ENCODE peak calls at places on chromosomes 7 and 10, in six cellular contexts. X is foreskin fibroblast, P is fibroblast of mammary gland, I is brain microvascular endothelial cell, D is K562, C is fibroblast of the aortic adventitia. S is an unnamed sample.

GRCh38 chr7:93910076-93910994 is 4.0 kb downstream of the GNGT1 start:
- DNase-seq in I (no peak), X (peak), C (peak), D (no peak), P (peak), S (peak)

GRCh38 chr10:90860790-90861189 is 3.0 kb upstream of the HTR7 start:
- DNase-seq in X (no peak), C (no peak), I (no peak), D (no peak), P (no peak), S (no peak)

GRCh38 chr7:132687981-132688383 is 111.7 kb upstream of the PLXNA4 start:
- DNase-seq in X (no peak), I (no peak), C (no peak), P (no peak), D (no peak), S (no peak)

GRCh38 chr10:42645103-42645502 is 6.7 kb upstream of the ZNF33B start:
- DNase-seq in D (peak), C (no peak), P (no peak), I (no peak), X (no peak), S (peak)

GRCh38 chr10:69392481-69393000 is 24.2 kb downstream of the TACR2 start:
- DNase-seq in X (peak), D (peak), C (peak), I (peak), P (peak), S (peak)

GRCh38 chr7:2622869-2623697 is 8.7 kb upstream of the TTYH3 start:
- DNase-seq in P (no peak), C (no peak), X (no peak), I (no peak), D (no peak), S (no peak)

GRCh38 chr10:130333185-130333584 is 197.0 kb downstream of the GLRX3 start:
- DNase-seq in C (no peak), X (no peak), P (no peak), D (no peak), I (no peak), S (no peak)

GRCh38 chr10:79137826-79138225 is 69.1 kb downstream of the ZMIZ1 start:
- DNase-seq in C (no peak), P (peak), I (no peak), X (peak), D (no peak), S (peak)

GRCh38 chr7:101856488-101857357 is 39.3 kb downstream of the CUX1 start:
- DNase-seq in D (peak), X (peak), C (peak), P (peak), I (peak), S (peak)

GRCh38 chr10:58266003-58266825 is 1.5 kb downstream of the IPMK start:
- DNase-seq in I (peak), C (peak), P (peak), D (peak), X (peak), S (peak)

GRCh38 chr10:23556727-23557440 is 118.0 kb downstream of the OTUD1 start:
- DNase-seq in X (peak), P (peak), C (peak), I (peak), D (no peak), S (no peak)

GRCh38 chr10:94320285-94320914 is 42.3 kb downstream of the NOC3L start:
- DNase-seq in X (peak), C (peak), P (peak), I (peak), D (peak), S (peak)

GRCh38 chr10:2882628-2883027 is 184.7 kb upstream of the PFKP start:
- DNase-seq in D (no peak), X (no peak), I (no peak), P (peak), C (no peak), S (no peak)

GRCh38 chr10:124578231-124579002 is 116.8 kb downstream of the LHPP start:
- DNase-seq in I (no peak), C (no peak), P (no peak), D (no peak), X (no peak), S (no peak)

GRCh38 chr10:90222372-90222771 is 521.0 kb downstream of the KIF20B start:
- DNase-seq in I (peak), P (peak), C (peak), X (peak), D (no peak), S (peak)

GRCh38 chr10:514137-514671 is 175.3 kb downstream of the DIP2C start:
- DNase-seq in I (no peak), D (no peak), X (no peak), P (no peak), C (no peak), S (no peak)

GRCh38 chr10:77279207-77279606 is 358.4 kb downstream of the KCNMA1 start:
- DNase-seq in P (peak), C (no peak), I (no peak), X (peak), D (no peak), S (no peak)

GRCh38 chr10:84194424-84195043 is at the start of gene CDHR1:
- DNase-seq in C (no peak), P (no peak), X (peak), D (peak), I (no peak), S (peak)

GRCh38 chr7:130345106-130345505 is 490 bp downstream of the CPA5 start:
- DNase-seq in P (no peak), D (no peak), X (no peak), C (no peak), I (no peak), S (no peak)

GRCh38 chr7:12066561-12066960 is 144.5 kb upstream of the TMEM106B start:
- DNase-seq in D (no peak), X (peak), I (no peak), P (peak), C (no peak), S (no peak)

GRCh38 chr7:30473903-30474302 is 4.7 kb downstream of the NOD1 start:
- DNase-seq in I (no peak), X (no peak), P (no peak), D (no peak), C (no peak), S (no peak)

GRCh38 chr7:90720970-90721768 is 125.0 kb downstream of the CDK14 start:
- DNase-seq in X (peak), P (peak), D (no peak), I (peak), C (peak), S (peak)

DNA sequence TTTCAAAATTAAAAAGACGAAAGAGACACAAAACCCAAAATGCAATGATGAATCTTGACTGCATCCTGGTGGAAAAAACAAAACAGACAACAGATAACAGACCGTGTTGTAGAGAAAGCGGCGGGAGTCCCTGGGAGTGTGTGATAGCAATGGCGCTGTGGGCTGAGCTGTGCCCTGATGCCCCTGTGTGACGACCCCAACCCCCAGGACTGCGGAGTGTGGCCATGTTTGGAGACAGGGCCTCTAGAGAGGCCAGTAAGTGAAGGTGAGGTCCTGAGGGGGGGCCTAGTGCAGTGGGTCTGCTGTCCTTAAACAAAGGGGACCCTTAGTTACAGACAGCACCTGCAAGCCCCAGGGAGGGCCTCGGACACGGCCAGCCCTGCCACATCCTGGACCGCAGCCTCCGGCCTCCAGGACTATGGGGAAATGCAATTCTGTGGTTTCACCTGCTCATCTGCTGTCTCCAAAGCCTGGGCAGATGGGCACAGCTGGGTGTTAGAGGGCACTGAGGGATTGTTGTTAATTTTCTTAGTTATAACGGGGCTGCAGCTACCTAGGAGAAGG is 277.7 kb downstream of the DNAJB6 start:
- DNase-seq in D (no peak), I (no peak), C (no peak), P (no peak), X (no peak), S (no peak)
- H3K4me3 ChIP-seq in D (no peak), I (no peak), C (no peak), P (no peak), X (no peak), S (no peak)

DNA sequence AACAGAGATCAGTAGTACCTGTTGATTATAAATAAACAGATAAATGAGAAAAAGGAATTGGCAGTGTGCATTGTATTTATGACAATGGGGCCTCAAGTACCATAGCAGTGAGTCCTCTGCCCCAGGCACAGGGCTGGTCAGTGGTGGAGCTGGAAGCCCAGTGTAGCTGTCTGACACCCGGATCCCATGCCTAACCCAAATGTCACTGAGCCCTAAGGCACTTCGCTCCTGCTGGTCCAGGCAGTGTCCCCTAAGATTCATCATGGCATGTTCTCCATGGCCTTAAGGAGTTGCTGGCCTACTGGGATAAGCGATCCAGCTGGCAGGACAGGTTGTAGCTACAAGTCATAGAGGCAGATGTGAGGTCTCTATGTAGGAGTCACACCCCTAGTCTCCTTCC is 3.3 kb upstream of the ZNF736 start:
- DNase-seq in P (no peak), C (no peak), D (no peak), X (no peak), I (no peak), S (no peak)
- TF ChIP-seq CTCF in P (no peak), C (no peak), D (no peak), X (no peak), I (no peak), S (no peak)

GRCh38 chr10:117135026-117135372 is 3.1 kb downstream of the VAX1 start:
- DNase-seq in P (no peak), X (no peak), I (no peak), D (no peak), C (no peak), S (no peak)
- H3K4me3 ChIP-seq in P (no peak), X (no peak), I (no peak), D (no peak), C (no peak), S (no peak)

GRCh38 chr7:22729180-22729579 is 2.2 kb downstream of the IL6 start:
- DNase-seq in P (no peak), X (peak), D (no peak), I (peak), C (peak), S (peak)

GRCh38 chr7:22730921-22731654 is 4.1 kb downstream of the IL6 start:
- DNase-seq in I (peak), X (peak), P (peak), D (no peak), C (peak), S (peak)

GRCh38 chr7:22731781-22732180 is 4.8 kb downstream of the IL6 start:
- DNase-seq in D (no peak), P (no peak), I (no peak), X (no peak), C (peak), S (peak)

GRCh38 chr7:22733761-22734160 is 6.8 kb downstream of the IL6 start:
- DNase-seq in C (no peak), D (no peak), I (no peak), X (no peak), P (no peak), S (no peak)

DNA sequence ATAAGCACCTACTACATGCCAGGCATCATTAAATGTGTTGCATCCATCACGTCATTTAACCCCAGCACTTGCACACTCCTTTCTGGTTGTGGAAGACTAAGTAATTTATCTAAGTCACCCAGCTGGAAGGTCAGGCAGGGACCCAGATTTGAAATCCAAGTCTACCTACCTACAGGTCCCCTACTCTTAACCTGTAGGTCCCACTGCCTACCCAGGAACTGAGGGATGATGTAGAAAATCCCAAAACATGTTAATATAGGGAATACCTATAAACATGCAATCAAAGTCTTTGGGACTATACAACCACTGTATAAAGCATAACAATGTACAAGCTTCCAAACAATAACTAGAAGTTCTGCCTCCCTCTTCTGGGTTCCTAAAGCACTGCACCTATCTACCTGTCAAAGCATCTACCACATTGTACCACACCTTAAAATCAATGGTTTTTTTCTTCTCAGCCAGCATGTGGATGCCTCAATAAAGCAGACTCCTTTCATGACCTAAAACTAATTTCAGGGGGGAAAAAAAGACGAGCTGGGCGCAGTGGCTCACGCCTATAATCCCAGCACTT is 5.6 kb downstream of the IL6 start:
- DNase-seq in D (no peak), X (no peak), C (peak), I (peak), P (peak), S (peak)
- TF ChIP-seq CTCF in D (peak), X (peak), C (peak), I (peak), P (peak), S (peak)

DNA sequence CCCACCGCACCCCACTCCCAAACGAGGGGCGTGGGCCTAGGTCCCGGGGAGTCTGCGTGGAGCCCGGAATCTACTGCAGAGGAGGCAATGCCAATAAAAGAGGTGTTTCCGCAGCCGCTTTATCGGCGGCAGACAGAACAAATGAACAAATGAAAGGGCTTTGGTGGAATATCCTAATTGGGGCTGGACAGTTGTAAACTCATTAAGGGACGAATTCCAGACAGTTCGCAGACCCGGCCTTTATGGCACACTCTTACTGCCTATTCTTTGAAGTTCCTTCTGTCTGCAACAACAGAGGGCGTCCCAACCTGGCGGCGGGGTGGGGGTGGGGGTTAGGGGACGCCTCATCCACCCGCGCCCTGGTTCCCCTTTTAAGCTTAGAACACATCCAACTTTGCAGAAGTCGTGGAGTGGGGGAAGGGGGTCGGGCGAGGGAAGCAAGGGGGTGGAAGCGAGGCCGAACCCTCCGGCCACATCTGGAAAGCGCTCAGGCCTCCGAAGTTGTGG is 4.1 kb downstream of the HOXA9 start:
- DNase-seq in C (no peak), X (peak), D (peak), P (peak), I (no peak), S (no peak)
- H3K4me3 ChIP-seq in C (peak), X (peak), D (peak), P (peak), I (no peak), S (peak)

DNA sequence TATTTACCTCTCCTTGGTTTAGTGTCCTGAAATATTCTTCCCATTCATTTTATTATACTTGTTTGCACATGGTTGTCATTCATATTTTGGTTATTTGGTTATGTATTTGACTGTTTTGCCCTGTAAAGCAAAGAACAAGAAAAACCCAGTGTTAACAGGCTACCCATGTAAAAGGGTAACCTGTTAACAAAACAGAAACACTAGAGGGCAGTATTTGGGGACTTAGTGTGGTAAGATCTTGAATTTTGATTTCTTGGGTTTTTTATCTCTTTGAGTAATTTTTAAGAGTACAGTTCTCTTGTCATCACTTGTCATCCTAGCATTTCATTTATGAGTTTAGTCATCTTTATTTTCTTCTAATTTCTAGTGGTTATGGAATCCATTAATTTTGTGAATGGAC is 51.3 kb downstream of the POLL start:
- DNase-seq in D (peak), X (peak), C (peak), I (no peak), P (peak), S (peak)
- TF ChIP-seq CTCF in D (peak), X (peak), C (peak), I (peak), P (peak), S (peak)